ENCODE peak calls at places on chromosomes 11 and 22, in ten cellular contexts. W is WERI-Rb-1, I is AG04450, U is PC-3, D is tibial artery, H is kidney, E is fibroblast of lung, B is astrocyte of the cerebellum, G is cardiac fibroblast, Y is sigmoid colon. K is an unnamed sample.
A peak's percentile ranks its signal among the peaks of the same experiment; 100 is the strongest.

GRCh38 chr11:130773436-130773835 is 142.8 kb downstream of the SNX19 start:
- DNase-seq in U (no peak), E (no peak), G (no peak), D (no peak), W (no peak), H (no peak), Y (no peak), I (no peak), B (no peak), K (no peak)

GRCh38 chr11:84419576-84419975 is 1133.4 kb upstream of the CCDC90B start:
- DNase-seq in D (no peak), B (no peak), I (no peak), G (no peak), U (no peak), Y (no peak), E (no peak), W (no peak), H (no peak), K (no peak)

GRCh38 chr11:33980896-33981295 is 70.6 kb upstream of the CAPRIN1 start:
- DNase-seq in G (peak; percentile 36), I (no peak), Y (no peak), H (no peak), U (no peak), E (no peak), D (no peak), W (no peak), B (no peak), K (no peak)

GRCh38 chr11:32101791-32102190 is 10.9 kb downstream of the RCN1 start:
- DNase-seq in G (no peak), I (no peak), D (no peak), B (no peak), E (no peak), Y (no peak), W (no peak), U (peak; percentile 6), H (no peak), K (no peak)

GRCh38 chr11:6333112-6333511 is 12.8 kb upstream of the CAVIN3 start:
- DNase-seq in U (no peak), G (no peak), B (no peak), Y (no peak), I (no peak), E (peak; percentile 73), H (no peak), W (no peak), D (no peak), K (peak; percentile 62)

GRCh38 chr22:20741634-20742581 is 32.0 kb upstream of the SERPIND1 start:
- DNase-seq in H (peak; percentile 68), Y (no peak), D (no peak), W (peak; percentile 53), B (no peak), U (peak; percentile 65), I (no peak), G (peak; percentile 21), E (peak; percentile 34), K (peak; percentile 15)

GRCh38 chr11:117045196-117045595 is 53.0 kb downstream of the SIK3 start:
- DNase-seq in D (no peak), G (peak; percentile 46), I (peak; percentile 15), U (peak; percentile 49), B (peak; percentile 15), E (peak; percentile 82), H (no peak), Y (no peak), W (peak; percentile 53), K (no peak)

GRCh38 chr22:49480896-49481650 is 346.6 kb downstream of the BRD1 start:
- DNase-seq in I (no peak), W (no peak), B (no peak), G (no peak), D (no peak), H (peak; percentile 50), Y (no peak), U (no peak), E (no peak), K (no peak)

GRCh38 chr22:33404723-33405122 is 346.5 kb upstream of the SYN3 start:
- DNase-seq in E (no peak), D (no peak), Y (no peak), U (no peak), I (no peak), B (no peak), H (no peak), G (no peak), W (no peak), K (no peak)

GRCh38 chr22:26956346-26956745 is 299.0 kb downstream of the MIAT start:
- DNase-seq in D (no peak), E (no peak), I (no peak), U (no peak), H (no peak), Y (no peak), W (no peak), G (no peak), B (no peak), K (no peak)

GRCh38 chr22:40240671-40241070 is 62.9 kb downstream of the TNRC6B start:
- DNase-seq in B (no peak), W (no peak), G (no peak), E (no peak), U (peak; percentile 42), D (no peak), I (no peak), Y (no peak), H (no peak), K (no peak)

GRCh38 chr11:43996318-43996717 is 51.5 kb upstream of the ACCSL start:
- DNase-seq in W (no peak), H (no peak), B (no peak), I (no peak), G (no peak), D (no peak), Y (no peak), U (no peak), E (no peak), K (no peak)
- TF ChIP-seq CTCF in W (no peak), H (no peak), B (no peak), I (no peak), G (no peak), D (no peak), Y (no peak), U (no peak), E (no peak), K (no peak)

DNA sequence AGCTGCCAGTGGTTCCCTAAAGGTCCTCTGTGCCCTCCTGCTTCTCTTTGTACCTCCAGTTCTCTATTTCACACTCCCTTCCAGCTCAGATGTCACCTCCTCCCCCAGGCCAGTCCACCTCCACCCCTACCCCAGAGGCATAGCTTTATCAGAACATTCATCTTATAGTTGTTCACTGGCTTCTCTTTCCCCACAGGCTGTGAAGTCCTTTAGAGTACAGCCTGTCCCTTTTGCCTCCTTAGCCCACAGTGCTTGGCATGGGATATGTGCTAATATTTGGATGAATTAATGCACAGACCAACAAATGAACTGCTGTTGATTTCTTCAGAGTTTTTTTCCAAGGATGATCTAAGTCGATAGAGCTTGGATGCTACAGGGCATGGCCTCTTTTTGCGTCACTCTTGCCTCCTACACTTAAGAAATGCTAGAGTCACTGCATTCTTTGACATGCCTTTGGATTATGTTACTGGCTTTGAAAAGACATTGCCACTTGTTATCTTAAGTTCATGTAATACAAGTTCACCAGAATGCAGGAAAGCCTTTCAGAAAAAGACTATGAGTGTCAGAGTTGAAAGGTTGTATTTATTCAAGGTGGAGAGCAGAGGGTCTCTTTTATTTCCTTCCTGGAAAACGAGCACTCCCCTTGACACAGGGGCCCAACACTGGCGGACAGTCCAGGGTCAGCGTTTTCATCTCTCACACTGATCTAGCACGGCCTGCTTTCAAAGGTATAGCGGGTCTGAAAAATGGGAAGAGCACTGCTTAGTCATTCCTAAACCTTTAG is 75.7 kb downstream of the PISD start:
- DNase-seq in W (no peak), G (peak; percentile 92), B (no peak), H (no peak), I (no peak), E (peak; percentile 75), D (no peak), Y (no peak), U (no peak), K (no peak)
- H3K4me3 ChIP-seq in W (no peak overlapping the region), G (no peak overlapping the region), B (no peak overlapping the region), H (no peak overlapping the region), I (no peak overlapping the region), E (no peak overlapping the region), D (no peak overlapping the region), Y (no peak overlapping the region), U (no peak overlapping the region), K (no peak overlapping the region)

GRCh38 chr11:64391839-64392238 is 32.9 kb downstream of the RPS6KA4 start:
- DNase-seq in U (no peak), B (no peak), G (no peak), H (no peak), E (no peak), D (no peak), Y (no peak), I (no peak), W (no peak), K (no peak)

GRCh38 chr11:64390558-64390957 is 31.6 kb downstream of the RPS6KA4 start:
- DNase-seq in E (no peak), H (no peak), W (no peak), U (no peak), Y (no peak), G (no peak), I (no peak), B (no peak), D (no peak), K (no peak)

GRCh38 chr11:64387916-64388315 is 29.0 kb downstream of the RPS6KA4 start:
- DNase-seq in H (no peak), G (no peak), E (no peak), Y (no peak), D (no peak), I (no peak), B (no peak), W (no peak), U (no peak), K (no peak)

GRCh38 chr11:64388911-64389310 is 29.9 kb downstream of the RPS6KA4 start:
- DNase-seq in Y (no peak), I (no peak), B (no peak), H (no peak), D (no peak), G (no peak), U (no peak), E (no peak), W (no peak), K (no peak)

DNA sequence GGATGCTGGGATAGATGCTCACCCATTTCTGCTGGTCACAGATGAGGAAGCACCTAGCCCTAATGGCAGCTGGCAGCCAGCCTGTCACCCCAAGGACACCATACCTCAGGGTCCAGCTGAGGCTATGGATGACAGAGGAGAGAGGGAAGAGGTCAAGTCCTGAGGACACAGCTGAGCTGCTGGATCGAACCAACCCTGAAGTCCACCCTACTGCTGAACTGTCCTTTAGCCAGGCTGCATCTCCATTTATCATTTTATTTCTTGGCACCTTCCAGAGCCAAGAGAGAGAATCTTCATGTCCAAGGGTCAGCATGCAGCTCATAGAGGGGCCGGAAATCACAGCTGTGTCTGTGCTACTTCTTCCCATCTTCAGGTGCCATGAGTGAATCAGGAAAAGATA is 30.9 kb downstream of the RPS6KA4 start:
- DNase-seq in W (no peak), H (no peak), E (no peak), B (no peak), D (no peak), G (no peak), U (no peak), I (no peak), Y (no peak), K (no peak)
- TF ChIP-seq CTCF in W (no peak), H (no peak), E (no peak), B (no peak), D (no peak), G (no peak), U (no peak), I (no peak), Y (no peak), K (no peak)

DNA sequence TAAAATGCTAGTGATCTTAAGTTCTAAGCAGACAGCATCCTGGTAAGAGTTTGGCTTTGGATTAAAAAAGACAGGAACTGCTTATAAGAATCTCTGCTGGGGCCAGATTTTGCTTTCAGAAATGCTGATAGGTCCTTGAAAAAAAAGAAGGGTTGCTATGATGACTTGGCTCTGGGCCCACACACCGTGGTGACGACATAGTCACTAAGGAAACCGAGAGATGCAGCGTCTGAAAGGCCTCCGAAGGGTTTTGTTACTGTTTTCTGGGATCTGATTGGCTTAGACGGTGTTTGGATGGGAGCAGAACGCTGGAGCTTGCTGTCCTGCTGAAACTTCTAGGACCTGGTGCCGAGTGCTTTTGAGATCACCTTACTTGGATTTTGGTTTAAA is 8.4 kb downstream of the FAM118A start:
- DNase-seq in B (peak; percentile 90), W (no peak), G (peak; percentile 97), E (peak; percentile 93), I (peak; percentile 89), H (peak; percentile 87), D (peak; percentile 90), Y (peak; percentile 94), U (no peak), K (no peak)
- H3K4me3 ChIP-seq in B (no peak overlapping the region), W (no peak overlapping the region), G (no peak overlapping the region), E (no peak overlapping the region), I (peak overlapping the region; percentile 17), H (no peak overlapping the region), D (peak overlapping the region; percentile 32), Y (no peak overlapping the region), U (no peak overlapping the region), K (no peak overlapping the region)